ENCODE peak calls at places on chromosome 2, in seven cellular contexts. A is thoracic aorta; Q is HL-60; X is activated CD4-positive, alpha-beta T cell treated with anti-CD3 and anti-CD28 coated beads, Interleukin-2, amount 50 U/mL, for 24 hours; K is left ventricle myocardium superior; S is G401; Y is GDM1. P is an unnamed sample.

GRCh38 chr2:191501390-191502168 is 176.4 kb upstream of the NABP1 start:
- DNase-seq in A (no peak), Q (no peak), X (no peak), K (no peak), S (no peak), Y (no peak), P (no peak)

GRCh38 chr2:202530038-202530437 is 104.7 kb upstream of the FAM117B start:
- DNase-seq in A (no peak), Q (no peak), X (no peak), K (no peak), S (no peak), Y (no peak), P (no peak)

GRCh38 chr2:47896450-47896968 is 9.8 kb downstream of the FBXO11 start:
- DNase-seq in A (no peak), Q (no peak), X (no peak), K (no peak), S (no peak), Y (no peak), P (no peak)

GRCh38 chr2:239363946-239364637 is 36.7 kb downstream of the HDAC4 start:
- DNase-seq in A (no peak), Q (no peak), X (no peak), K (no peak), S (no peak), Y (no peak), P (no peak)

GRCh38 chr2:222919841-222920609 is 59.2 kb downstream of the ACSL3 start:
- DNase-seq in A (no peak), Q (no peak), X (no peak), K (no peak), S (no peak), Y (no peak), P (no peak)

GRCh38 chr2:231189571-231190495 is 8.6 kb upstream of the ARMC9 start:
- DNase-seq in A (peak; percentile 52), Q (no peak), X (no peak), K (peak; percentile 65), S (peak; percentile 45), Y (no peak), P (no peak)

GRCh38 chr2:128791983-128792315 is 473.3 kb upstream of the HS6ST1 start:
- DNase-seq in A (no peak), Q (no peak), X (no peak), K (no peak), S (no peak), Y (no peak), P (no peak)

GRCh38 chr2:102020596-102021170 is 28.9 kb downstream of the IL1R2 start:
- DNase-seq in A (peak; percentile 79), Q (peak; percentile 78), X (peak; percentile 86), K (peak; percentile 92), S (peak; percentile 39), Y (peak; percentile 63), P (no peak)

GRCh38 chr2:23092831-23093230 is 292.1 kb upstream of the KLHL29 start:
- DNase-seq in A (no peak), Q (no peak), X (no peak), K (no peak), S (no peak), Y (no peak), P (no peak)

GRCh38 chr2:129396980-129397599 is 582.4 kb upstream of the RAB6C start:
- DNase-seq in A (no peak), Q (peak; percentile 32), X (no peak), K (no peak), S (peak; percentile 57), Y (no peak), P (no peak)

GRCh38 chr2:232632904-232633412 is 446 bp upstream of the EFHD1 start:
- DNase-seq in A (no peak), Q (no peak), X (no peak), K (peak; percentile 83), S (peak; percentile 6), Y (no peak), P (no peak)

GRCh38 chr2:71792926-71793761 is 339.8 kb downstream of the DYSF start:
- DNase-seq in A (no peak), Q (no peak), X (no peak), K (no peak), S (no peak), Y (no peak), P (no peak)

GRCh38 chr2:58107803-58108710 is 61.5 kb downstream of the VRK2 start:
- DNase-seq in A (no peak), Q (peak; percentile 83), X (no peak), K (no peak), S (no peak), Y (no peak), P (peak; percentile 96)

GRCh38 chr2:71781695-71782228 is 328.4 kb downstream of the DYSF start:
- DNase-seq in A (no peak), Q (no peak), X (no peak), K (no peak), S (no peak), Y (no peak), P (no peak)

GRCh38 chr2:219184116-219184515 is 6.0 kb downstream of the RETREG2 start:
- DNase-seq in A (no peak), Q (no peak), X (no peak), K (no peak), S (peak; percentile 96), Y (no peak), P (no peak)

GRCh38 chr2:197168705-197169104 is 141.9 kb downstream of the ANKRD44 start:
- DNase-seq in A (no peak), Q (peak; percentile 77), X (no peak), K (peak; percentile 53), S (peak; percentile 42), Y (peak; percentile 75), P (no peak)

GRCh38 chr2:109438773-109439191 is 175.0 kb downstream of the SEPTIN10 start:
- DNase-seq in A (peak; percentile 85), Q (no peak), X (no peak), K (no peak), S (peak; percentile 49), Y (no peak), P (no peak)

GRCh38 chr2:226325541-226325940 is 474.1 kb downstream of the IRS1 start:
- DNase-seq in A (no peak), Q (peak; percentile 80), X (no peak), K (no peak), S (no peak), Y (no peak), P (no peak)

GRCh38 chr2:225104971-225105370 is 62.7 kb upstream of the DOCK10 start:
- DNase-seq in A (no peak), Q (no peak), X (no peak), K (no peak), S (no peak), Y (no peak), P (no peak)

GRCh38 chr2:6780765-6781274 is 84.9 kb downstream of the CMPK2 start:
- DNase-seq in A (no peak), Q (peak; percentile 85), X (no peak), K (peak; percentile 68), S (no peak), Y (peak; percentile 44), P (no peak)

GRCh38 chr2:108958002-108958401 is 31.0 kb downstream of the EDAR start:
- DNase-seq in A (no peak), Q (no peak), X (no peak), K (no peak), S (no peak), Y (no peak), P (no peak)

GRCh38 chr2:33276868-33277503 is 199.5 kb upstream of the RASGRP3 start:
- DNase-seq in A (no peak), Q (no peak), X (no peak), K (no peak), S (no peak), Y (no peak), P (no peak)

P was measured in SIG-M5.